ENCODE peak calls at places on chromosomes 3 and 15, in five cellular contexts. K, P, D, S and G are unnamed samples.

GRCh38 chr3:180447156-180447555 is 154.8 kb upstream of the TTC14 start:
- DNase-seq in K (no peak), P (no peak), D (no peak), S (peak; percentile 9), G (no peak)

GRCh38 chr3:25502233-25502632 is 74.2 kb downstream of the RARB start:
- DNase-seq in K (no peak), P (no peak), D (no peak), S (no peak), G (no peak)

GRCh38 chr3:156553705-156554356 is 1.1 kb downstream of the SSR3 start:
- DNase-seq in K (no peak), P (no peak), D (no peak), S (peak; percentile 76), G (no peak)

GRCh38 chr15:95025924-95026728 is 794.8 kb downstream of the MCTP2 start:
- DNase-seq in K (no peak), P (no peak), D (no peak), S (peak; percentile 58), G (no peak)

GRCh38 chr3:23751485-23751811 is 54.3 kb upstream of the UBE2E1 start:
- DNase-seq in K (no peak), P (no peak), D (no peak), S (peak; percentile 46), G (no peak)

GRCh38 chr3:165194477-165195135 is 1.6 kb downstream of the SLITRK3 start:
- DNase-seq in K (no peak), P (no peak), D (no peak), S (no peak), G (no peak)

GRCh38 chr3:46863261-46863782 is at the start of gene MYL3:
- DNase-seq in K (peak; percentile 59), P (no peak), D (peak; percentile 34), S (no peak), G (no peak)

GRCh38 chr3:103195201-103195600 is 760.4 kb downstream of the ZPLD1 start:
- DNase-seq in K (no peak), P (no peak), D (no peak), S (peak; percentile 1), G (no peak)

GRCh38 chr15:34353627-34354026 is 10.5 kb downstream of the NUTM1 start:
- DNase-seq in K (no peak), P (no peak), D (no peak), S (no peak), G (no peak)

GRCh38 chr3:148158210-148158609 is 539.5 kb upstream of the AGTR1 start:
- DNase-seq in K (no peak), P (no peak), D (no peak), S (peak; percentile 43), G (no peak)

GRCh38 chr3:169347597-169347996 is 315.9 kb downstream of the MECOM start:
- DNase-seq in K (no peak), P (no peak), D (no peak), S (no peak), G (no peak)

GRCh38 chr3:48232232-48232631 is 8.7 kb upstream of the ZNF589 start:
- DNase-seq in K (no peak), P (no peak), D (no peak), S (no peak), G (no peak)

GRCh38 chr3:104646196-104646595 is 720.5 kb upstream of the ALCAM start:
- DNase-seq in K (no peak), P (no peak), D (no peak), S (no peak), G (no peak)

GRCh38 chr3:152058906-152059305 is 185.5 kb downstream of the SUCNR1 start:
- DNase-seq in K (no peak), P (no peak), D (no peak), S (peak; percentile 7), G (no peak)

GRCh38 chr3:138197058-138197457 is 10.0 kb downstream of the ARMC8 start:
- DNase-seq in K (no peak), P (no peak), D (no peak), S (peak; percentile 22), G (no peak)

GRCh38 chr3:14680716-14681115 is 5.8 kb downstream of the C3orf20 start:
- DNase-seq in K (no peak), P (no peak), D (no peak), S (no peak), G (no peak)

GRCh38 chr15:52262364-52262763 is 33.2 kb downstream of the MYO5C start:
- DNase-seq in K (no peak), P (no peak), D (no peak), S (no peak), G (no peak)

GRCh38 chr3:42247576-42248027 is 18.4 kb downstream of the CCK start:
- DNase-seq in K (no peak), P (no peak), D (peak; percentile 59), S (peak; percentile 54), G (peak; percentile 71)

GRCh38 chr15:90230610-90231009 is 3.1 kb downstream of the CIB1 start:
- DNase-seq in K (no peak), P (no peak), D (no peak), S (no peak), G (no peak)

GRCh38 chr15:94607176-94607654 is 375.9 kb downstream of the MCTP2 start:
- DNase-seq in K (no peak), P (peak; percentile 59), D (no peak), S (no peak), G (no peak)

GRCh38 chr3:11591401-11592266 is 52.1 kb downstream of the VGLL4 start:
- DNase-seq in K (peak; percentile 80), P (no peak), D (no peak), S (peak; percentile 75), G (no peak)

GRCh38 chr3:114460459-114460858 is 166.6 kb downstream of the TIGIT start:
- DNase-seq in K (no peak), P (no peak), D (no peak), S (no peak), G (no peak)

GRCh38 chr3:171809513-171810277 is 588 bp downstream of the PLD1 start:
- DNase-seq in K (peak; percentile 96), P (peak; percentile 89), D (peak; percentile 33), S (peak; percentile 97), G (peak; percentile 48)

GRCh38 chr15:72271895-72272212 is 500 bp downstream of the PARP6 start:
- DNase-seq in K (no peak), P (peak; percentile 59), D (no peak), S (peak; percentile 3), G (peak; percentile 30)

GRCh38 chr15:72272997-72273352 is 621 bp upstream of the PARP6 start:
- DNase-seq in K (no peak), P (no peak), D (no peak), S (no peak), G (no peak)

GRCh38 chr15:72271221-72271620 is 1.1 kb downstream of the PARP6 start:
- DNase-seq in K (no peak), P (no peak), D (no peak), S (peak; percentile 5), G (no peak)

GRCh38 chr15:72269739-72270138 is 2.6 kb downstream of the PARP6 start:
- DNase-seq in K (no peak), P (no peak), D (no peak), S (no peak), G (no peak)

DNA sequence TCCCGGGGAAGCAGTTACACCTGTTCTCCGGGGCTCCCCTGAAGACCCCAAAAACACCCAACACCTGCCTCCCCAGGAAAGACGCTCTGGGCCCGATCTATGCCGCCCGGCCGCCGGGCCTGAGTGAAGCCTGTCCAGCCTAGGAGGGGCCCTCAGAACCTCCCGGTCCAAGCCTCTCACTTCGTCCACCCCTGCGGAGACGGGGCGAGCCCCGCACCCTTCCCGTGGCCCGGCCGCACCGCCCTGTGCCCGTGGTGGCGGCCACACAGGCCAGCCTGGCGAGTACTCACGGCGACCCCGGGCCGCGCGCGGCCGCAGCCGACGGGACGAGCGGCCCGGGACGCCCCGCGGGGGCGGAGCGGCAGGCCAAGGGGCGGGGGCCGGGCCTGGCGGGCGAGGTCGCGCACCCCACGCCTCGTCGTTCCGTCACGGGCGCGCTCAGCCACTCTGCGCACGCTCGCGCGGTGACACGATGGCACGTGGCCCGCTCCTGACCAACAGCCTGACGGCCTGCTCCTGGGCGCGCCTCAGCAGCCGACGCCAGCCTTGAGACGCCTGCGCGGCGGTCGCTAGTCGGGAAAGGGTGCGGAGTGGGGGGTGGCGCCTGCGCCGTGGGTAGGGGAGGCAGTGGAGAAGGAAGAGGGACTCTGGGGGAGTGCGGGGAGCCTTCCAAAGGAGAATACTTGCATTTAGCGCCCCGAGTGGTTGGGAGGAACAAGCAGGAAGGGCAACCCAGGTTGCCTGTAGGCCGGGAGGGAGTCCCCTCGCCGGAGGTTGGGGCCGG is at the start of gene PARP6:
- DNase-seq in K (peak; percentile 100), P (peak; percentile 98), D (peak; percentile 100), S (peak; percentile 99), G (peak; percentile 99)
- H3K4me3 ChIP-seq in K (peak within 1 kb of the TSS; percentile 92), P (peak within 1 kb of the TSS; percentile 96), D (peak within 1 kb of the TSS; percentile 65), S (peak within 1 kb of the TSS; percentile 82), G (peak within 1 kb of the TSS; percentile 82)

GRCh38 chr3:55482496-55483195 is 4.5 kb downstream of the WNT5A start:
- DNase-seq in K (no peak), P (no peak), D (no peak), S (peak; percentile 64), G (no peak)

GRCh38 chr3:55481918-55482495 is 5.1 kb downstream of the WNT5A start:
- DNase-seq in K (no peak), P (no peak), D (no peak), S (peak; percentile 78), G (no peak)

GRCh38 chr3:55484741-55485207 is 2.3 kb downstream of the WNT5A start:
- DNase-seq in K (no peak), P (no peak), D (no peak), S (no peak), G (no peak)

GRCh38 chr3:55484191-55484644 is 2.9 kb downstream of the WNT5A start:
- DNase-seq in K (no peak), P (no peak), D (no peak), S (no peak), G (no peak)

DNA sequence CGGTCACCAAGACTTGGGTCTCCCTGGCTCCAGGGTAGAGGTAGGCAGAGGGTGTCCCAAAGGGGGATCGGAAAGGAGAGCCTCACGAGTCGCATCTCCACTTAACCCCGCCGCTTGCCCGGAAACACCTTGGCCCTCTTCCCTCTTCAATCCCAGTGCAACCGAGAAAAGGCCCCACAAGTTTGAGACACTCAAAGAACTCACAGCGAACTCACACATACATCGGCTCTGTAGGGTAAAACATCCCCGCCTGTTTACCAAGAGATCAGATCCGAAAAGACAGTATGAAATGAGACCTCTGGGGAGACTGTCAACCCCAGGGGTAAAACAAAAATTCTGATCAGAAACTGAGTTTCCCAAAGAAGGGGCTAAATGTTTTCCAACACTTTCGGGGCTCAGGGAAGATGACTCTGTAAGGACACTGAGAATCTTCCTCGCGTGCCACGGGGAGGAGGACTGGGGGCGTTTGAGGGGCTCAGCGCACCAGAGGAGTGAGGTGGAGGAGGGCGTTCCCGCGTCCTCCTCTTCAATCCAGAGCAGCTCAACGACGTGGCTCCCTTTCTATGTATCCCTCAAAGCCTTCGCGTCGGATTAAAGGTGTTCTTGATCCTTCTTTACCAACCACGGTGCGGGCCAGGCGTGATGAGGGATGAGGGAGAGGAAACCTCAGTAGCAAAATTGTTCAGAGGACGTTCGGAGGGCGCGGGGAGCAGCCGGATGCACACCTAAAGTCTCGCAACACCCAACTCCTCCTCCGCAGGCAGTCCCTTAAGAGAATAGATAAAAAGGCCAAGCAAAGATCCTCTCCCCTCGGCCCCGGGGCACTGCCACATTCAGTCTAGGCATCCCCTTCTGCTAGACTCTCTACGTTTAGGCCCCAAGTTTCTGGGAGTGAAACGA is 3.7 kb downstream of the WNT5A start:
- DNase-seq in K (no peak), P (no peak), D (no peak), S (no peak), G (no peak)
- H3K4me3 ChIP-seq in K (no peak overlapping the region), P (no peak overlapping the region), D (no peak overlapping the region), S (peak overlapping the region; percentile 98), G (no peak overlapping the region)

GRCh38 chr3:196634851-196635250 is 4.6 kb upstream of the NRROS start:
- DNase-seq in K (no peak), P (no peak), D (no peak), S (no peak), G (no peak)
- H3K4me3 ChIP-seq in K (no peak overlapping the region), P (no peak overlapping the region), D (no peak overlapping the region), S (no peak overlapping the region), G (no peak overlapping the region)

GRCh38 chr15:59995568-59996349 is 8.4 kb upstream of the FOXB1 start:
- DNase-seq in K (no peak), P (no peak), D (no peak), S (no peak), G (no peak)
- H3K4me3 ChIP-seq in K (no peak overlapping the region), P (no peak overlapping the region), D (no peak overlapping the region), S (no peak overlapping the region), G (no peak overlapping the region)